ENCODE peak calls at places on chromosome 3, in eight cellular contexts. One of them, this sample, is unnamed. For H3K4me1 and H3K9me3, the result is how much of the 10 kb centered on the place peaks cover.

GRCh38 chr3:123067689-123068226 is 933 bp downstream of the PDIA5 start:
- DNase-seq in transverse colon: no peak
- DNase-seq in GM23248: peak
- DNase-seq in PC-3: peak
- DNase-seq in CD8-positive, alpha-beta memory T cell: no peak
- DNase-seq in suprapubic skin: no peak
- DNase-seq in spleen: no peak
- DNase-seq in CD4-positive, CD25-positive, alpha-beta regulatory T cell: peak
- DNase-seq in this sample: no peak

GRCh38 chr3:38634133-38634532 is 15.4 kb downstream of the SCN5A start:
- DNase-seq in transverse colon: no peak
- DNase-seq in GM23248: peak
- DNase-seq in PC-3: peak
- DNase-seq in CD8-positive, alpha-beta memory T cell: no peak
- DNase-seq in suprapubic skin: no peak
- DNase-seq in spleen: peak
- DNase-seq in CD4-positive, CD25-positive, alpha-beta regulatory T cell: no peak
- DNase-seq in this sample: no peak

GRCh38 chr3:60972599-60972998 is 278.7 kb downstream of the FHIT start:
- DNase-seq in transverse colon: no peak
- DNase-seq in GM23248: no peak
- DNase-seq in PC-3: no peak
- DNase-seq in CD8-positive, alpha-beta memory T cell: no peak
- DNase-seq in suprapubic skin: no peak
- DNase-seq in spleen: no peak
- DNase-seq in CD4-positive, CD25-positive, alpha-beta regulatory T cell: no peak
- DNase-seq in this sample: no peak

GRCh38 chr3:62128028-62128427 is 245.3 kb downstream of the FEZF2 start:
- DNase-seq in transverse colon: no peak
- DNase-seq in GM23248: peak
- DNase-seq in PC-3: no peak
- DNase-seq in CD8-positive, alpha-beta memory T cell: no peak
- DNase-seq in suprapubic skin: no peak
- DNase-seq in spleen: no peak
- DNase-seq in CD4-positive, CD25-positive, alpha-beta regulatory T cell: no peak
- DNase-seq in this sample: no peak

GRCh38 chr3:127729556-127730056 is 56.9 kb downstream of the ABTB1 start:
- DNase-seq in transverse colon: no peak
- DNase-seq in GM23248: no peak
- DNase-seq in PC-3: no peak
- DNase-seq in CD8-positive, alpha-beta memory T cell: no peak
- DNase-seq in suprapubic skin: no peak
- DNase-seq in spleen: peak
- DNase-seq in CD4-positive, CD25-positive, alpha-beta regulatory T cell: no peak
- DNase-seq in this sample: no peak

GRCh38 chr3:38133557-38134405 is 3.1 kb downstream of the ACAA1 start:
- DNase-seq in transverse colon: peak
- DNase-seq in GM23248: no peak
- DNase-seq in PC-3: peak
- DNase-seq in CD8-positive, alpha-beta memory T cell: no peak
- DNase-seq in suprapubic skin: peak
- DNase-seq in spleen: no peak
- DNase-seq in CD4-positive, CD25-positive, alpha-beta regulatory T cell: no peak
- DNase-seq in this sample: no peak

GRCh38 chr3:72960812-72961518 is 35.6 kb upstream of the PPP4R2 start:
- DNase-seq in transverse colon: peak
- DNase-seq in GM23248: peak
- DNase-seq in PC-3: no peak
- DNase-seq in CD8-positive, alpha-beta memory T cell: no peak
- DNase-seq in suprapubic skin: no peak
- DNase-seq in spleen: no peak
- DNase-seq in CD4-positive, CD25-positive, alpha-beta regulatory T cell: peak
- DNase-seq in this sample: no peak

GRCh38 chr3:131526801-131527347 is 24.1 kb upstream of the MRPL3 start:
- DNase-seq in transverse colon: no peak
- DNase-seq in GM23248: peak
- DNase-seq in PC-3: peak
- DNase-seq in CD8-positive, alpha-beta memory T cell: no peak
- DNase-seq in suprapubic skin: no peak
- DNase-seq in spleen: peak
- DNase-seq in CD4-positive, CD25-positive, alpha-beta regulatory T cell: no peak
- DNase-seq in this sample: peak

GRCh38 chr3:159804726-159805410 is 183.8 kb upstream of the IL12A start:
- DNase-seq in transverse colon: peak
- DNase-seq in GM23248: peak
- DNase-seq in PC-3: peak
- DNase-seq in CD8-positive, alpha-beta memory T cell: no peak
- DNase-seq in suprapubic skin: no peak
- DNase-seq in spleen: no peak
- DNase-seq in CD4-positive, CD25-positive, alpha-beta regulatory T cell: no peak
- DNase-seq in this sample: peak

GRCh38 chr3:40152482-40153133 is 156.9 kb upstream of the EIF1B start:
- DNase-seq in transverse colon: no peak
- DNase-seq in GM23248: no peak
- DNase-seq in PC-3: no peak
- DNase-seq in CD8-positive, alpha-beta memory T cell: no peak
- DNase-seq in suprapubic skin: no peak
- DNase-seq in spleen: no peak
- DNase-seq in CD4-positive, CD25-positive, alpha-beta regulatory T cell: no peak
- DNase-seq in this sample: no peak

GRCh38 chr3:15399970-15400369 is 27.4 kb downstream of the METTL6 start:
- DNase-seq in transverse colon: no peak
- DNase-seq in GM23248: no peak
- DNase-seq in PC-3: no peak
- DNase-seq in CD8-positive, alpha-beta memory T cell: peak
- DNase-seq in suprapubic skin: no peak
- DNase-seq in spleen: no peak
- DNase-seq in CD4-positive, CD25-positive, alpha-beta regulatory T cell: no peak
- DNase-seq in this sample: no peak

GRCh38 chr3:100603449-100603848 is 6.0 kb upstream of the ADGRG7 start:
- DNase-seq in transverse colon: no peak
- DNase-seq in GM23248: peak
- DNase-seq in PC-3: peak
- DNase-seq in CD8-positive, alpha-beta memory T cell: no peak
- DNase-seq in suprapubic skin: no peak
- DNase-seq in spleen: no peak
- DNase-seq in CD4-positive, CD25-positive, alpha-beta regulatory T cell: no peak
- DNase-seq in this sample: peak

GRCh38 chr3:12193485-12194165 is 34.9 kb upstream of the TIMP4 start:
- DNase-seq in transverse colon: peak
- DNase-seq in GM23248: peak
- DNase-seq in PC-3: peak
- DNase-seq in CD8-positive, alpha-beta memory T cell: no peak
- DNase-seq in suprapubic skin: no peak
- DNase-seq in spleen: no peak
- DNase-seq in CD4-positive, CD25-positive, alpha-beta regulatory T cell: no peak
- DNase-seq in this sample: no peak
- H3K4me1 ChIP-seq in transverse colon: under half
- H3K4me1 ChIP-seq in GM23248: under half
- H3K4me1 ChIP-seq in PC-3: half or more
- H3K4me1 ChIP-seq in CD8-positive, alpha-beta memory T cell: under half
- H3K4me1 ChIP-seq in suprapubic skin: under half
- H3K4me1 ChIP-seq in spleen: half or more
- H3K4me1 ChIP-seq in CD4-positive, CD25-positive, alpha-beta regulatory T cell: under half
- H3K4me1 ChIP-seq in this sample: under half

GRCh38 chr3:120089089-120089488 is 5.2 kb downstream of the GSK3B start:
- DNase-seq in transverse colon: no peak
- DNase-seq in GM23248: no peak
- DNase-seq in PC-3: no peak
- DNase-seq in CD8-positive, alpha-beta memory T cell: no peak
- DNase-seq in suprapubic skin: no peak
- DNase-seq in spleen: no peak
- DNase-seq in CD4-positive, CD25-positive, alpha-beta regulatory T cell: no peak
- DNase-seq in this sample: no peak

GRCh38 chr3:120092444-120092843 is 1.8 kb downstream of the GSK3B start:
- DNase-seq in transverse colon: no peak
- DNase-seq in GM23248: no peak
- DNase-seq in PC-3: peak
- DNase-seq in CD8-positive, alpha-beta memory T cell: no peak
- DNase-seq in suprapubic skin: no peak
- DNase-seq in spleen: no peak
- DNase-seq in CD4-positive, CD25-positive, alpha-beta regulatory T cell: no peak
- DNase-seq in this sample: no peak

GRCh38 chr3:120090422-120090821 is 3.8 kb downstream of the GSK3B start:
- DNase-seq in transverse colon: no peak
- DNase-seq in GM23248: no peak
- DNase-seq in PC-3: no peak
- DNase-seq in CD8-positive, alpha-beta memory T cell: no peak
- DNase-seq in suprapubic skin: no peak
- DNase-seq in spleen: no peak
- DNase-seq in CD4-positive, CD25-positive, alpha-beta regulatory T cell: no peak
- DNase-seq in this sample: no peak

GRCh38 chr3:120093119-120093922 is 926 bp downstream of the GSK3B start:
- DNase-seq in transverse colon: peak
- DNase-seq in GM23248: peak
- DNase-seq in PC-3: peak
- DNase-seq in CD8-positive, alpha-beta memory T cell: peak
- DNase-seq in suprapubic skin: no peak
- DNase-seq in spleen: peak
- DNase-seq in CD4-positive, CD25-positive, alpha-beta regulatory T cell: peak
- DNase-seq in this sample: peak

GRCh38 chr3:120088622-120089021 is 5.6 kb downstream of the GSK3B start:
- DNase-seq in transverse colon: no peak
- DNase-seq in GM23248: no peak
- DNase-seq in PC-3: no peak
- DNase-seq in CD8-positive, alpha-beta memory T cell: no peak
- DNase-seq in suprapubic skin: no peak
- DNase-seq in spleen: no peak
- DNase-seq in CD4-positive, CD25-positive, alpha-beta regulatory T cell: no peak
- DNase-seq in this sample: no peak
- H3K4me3 ChIP-seq in transverse colon: no peak
- H3K4me3 ChIP-seq in GM23248: peak
- H3K4me3 ChIP-seq in PC-3: peak
- H3K4me3 ChIP-seq in CD8-positive, alpha-beta memory T cell: no peak
- H3K4me3 ChIP-seq in suprapubic skin: no peak
- H3K4me3 ChIP-seq in spleen: no peak
- H3K4me3 ChIP-seq in CD4-positive, CD25-positive, alpha-beta regulatory T cell: peak
- H3K4me3 ChIP-seq in this sample: no peak

DNA sequence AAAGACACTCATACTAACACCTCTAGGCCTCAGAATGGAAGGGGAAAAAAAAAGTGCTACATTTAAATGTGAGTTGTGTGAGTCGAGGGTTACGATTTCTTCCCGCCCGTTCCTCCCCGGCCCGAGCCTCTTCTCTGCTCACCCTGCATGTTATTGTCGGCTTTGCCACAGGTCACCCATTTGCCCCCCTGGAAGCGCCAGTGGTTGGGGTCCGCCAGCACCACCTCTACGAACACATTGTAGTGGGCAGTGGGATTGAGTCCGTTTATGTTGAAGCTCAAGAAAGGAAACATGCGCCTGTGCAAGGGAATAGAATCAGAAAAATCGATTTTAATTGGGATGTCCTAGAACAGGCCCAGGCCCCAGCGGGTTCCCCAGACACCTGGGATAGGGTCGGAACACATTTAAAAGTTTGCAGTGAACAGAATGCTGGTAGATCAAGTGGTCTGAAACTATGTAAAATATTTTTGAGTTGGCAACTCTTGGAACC is 2.0 kb downstream of the EOMES start:
- DNase-seq in transverse colon: no peak
- DNase-seq in GM23248: no peak
- DNase-seq in PC-3: no peak
- DNase-seq in CD8-positive, alpha-beta memory T cell: no peak
- DNase-seq in suprapubic skin: no peak
- DNase-seq in spleen: peak
- DNase-seq in CD4-positive, CD25-positive, alpha-beta regulatory T cell: no peak
- DNase-seq in this sample: no peak
- H3K9me3 ChIP-seq in transverse colon: under half
- H3K9me3 ChIP-seq in GM23248: under half
- H3K9me3 ChIP-seq in PC-3: under half
- H3K9me3 ChIP-seq in CD8-positive, alpha-beta memory T cell: under half
- H3K9me3 ChIP-seq in suprapubic skin: under half
- H3K9me3 ChIP-seq in spleen: under half
- H3K9me3 ChIP-seq in CD4-positive, CD25-positive, alpha-beta regulatory T cell: under half
- H3K9me3 ChIP-seq in this sample: under half

DNA sequence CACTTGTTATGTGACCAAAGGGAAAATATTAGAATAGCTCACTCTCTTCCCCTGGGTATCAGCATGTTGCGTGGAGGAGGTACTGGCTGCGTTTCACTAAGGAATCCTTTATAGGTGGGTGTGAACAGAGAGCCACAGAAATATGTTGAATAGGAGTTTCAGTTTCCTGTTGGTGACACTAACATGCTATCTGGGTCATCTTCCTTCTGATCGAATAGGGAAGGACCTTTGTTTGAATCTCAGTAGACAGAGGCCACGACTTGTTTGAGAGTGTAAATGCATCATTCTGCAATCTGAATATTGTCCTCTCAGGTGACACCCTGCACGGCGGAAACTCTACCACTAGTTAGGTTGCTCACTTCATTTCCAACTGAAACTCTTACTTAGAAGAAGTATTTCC is 157.9 kb upstream of the SLC2A2 start:
- DNase-seq in transverse colon: no peak
- DNase-seq in GM23248: no peak
- DNase-seq in PC-3: no peak
- DNase-seq in CD8-positive, alpha-beta memory T cell: no peak
- DNase-seq in suprapubic skin: no peak
- DNase-seq in spleen: no peak
- DNase-seq in CD4-positive, CD25-positive, alpha-beta regulatory T cell: no peak
- DNase-seq in this sample: no peak
- H3K4me1 ChIP-seq in transverse colon: under half
- H3K4me1 ChIP-seq in GM23248: under half
- H3K4me1 ChIP-seq in PC-3: under half
- H3K4me1 ChIP-seq in CD8-positive, alpha-beta memory T cell: under half
- H3K4me1 ChIP-seq in suprapubic skin: under half
- H3K4me1 ChIP-seq in spleen: under half
- H3K4me1 ChIP-seq in CD4-positive, CD25-positive, alpha-beta regulatory T cell: under half
- H3K4me1 ChIP-seq in this sample: under half

This sample was measured in iPS DF 6.9.